ENCODE peak calls at places on chromosomes 7 and 10, in ten cellular contexts. F is nephron progenitor cell; Y is CD4-positive, alpha-beta memory T cell; Z is activated T-helper 1 cell treated with Interleukin-2 at 50 U/mL for 16 hours; H is AG08396; T is NCI-H510A treated with DMSO at 0.1 percent for 48 hours; D is GM20000; Q is Jurkat, Clone E6-1; W is smooth muscle cell of the brain vasculature; U is NCI-H146. K is an unnamed sample.

GRCh38 chr10:99660662-99661369 is 1.5 kb downstream of the ENTPD7 start:
- DNase-seq in F (no peak), Y (no peak), Z (no peak), H (peak), T (no peak), D (no peak), Q (no peak), W (no peak), U (no peak), K (no peak)

GRCh38 chr7:128739990-128740682 is 977 bp downstream of the CALU start:
- DNase-seq in F (no peak), Y (no peak), Z (no peak), H (no peak), T (no peak), D (no peak), Q (no peak), W (no peak), U (no peak), K (peak)

GRCh38 chr7:10412426-10413019 is 561.1 kb upstream of the PHF14 start:
- DNase-seq in F (peak), Y (peak), Z (no peak), H (peak), T (peak), D (peak), Q (peak), W (peak), U (peak), K (peak)

GRCh38 chr10:19702215-19702614 is 114.0 kb upstream of the PLXDC2 start:
- DNase-seq in F (no peak), Y (no peak), Z (no peak), H (peak), T (no peak), D (no peak), Q (no peak), W (no peak), U (no peak), K (peak)

GRCh38 chr7:81487512-81487911 is 282.3 kb downstream of the HGF start:
- DNase-seq in F (no peak), Y (no peak), Z (no peak), H (no peak), T (no peak), D (no peak), Q (no peak), W (no peak), U (no peak), K (no peak)

GRCh38 chr7:8190121-8190895 is 71.7 kb downstream of the ICA1 start:
- DNase-seq in F (peak), Y (peak), Z (peak), H (peak), T (peak), D (peak), Q (peak), W (peak), U (peak), K (peak)

GRCh38 chr7:27961255-27961654 is 219.3 kb downstream of the JAZF1 start:
- DNase-seq in F (no peak), Y (no peak), Z (no peak), H (peak), T (no peak), D (no peak), Q (no peak), W (no peak), U (no peak), K (peak)

GRCh38 chr10:123870260-123870659 is 21.3 kb downstream of the CPXM2 start:
- DNase-seq in F (peak), Y (no peak), Z (no peak), H (no peak), T (no peak), D (no peak), Q (no peak), W (no peak), U (no peak), K (no peak)

GRCh38 chr7:131365876-131366275 is 38.2 kb downstream of the MKLN1 start:
- DNase-seq in F (no peak), Y (no peak), Z (no peak), H (no peak), T (no peak), D (no peak), Q (no peak), W (no peak), U (no peak), K (peak)

GRCh38 chr7:149824748-149825566 is 13.2 kb upstream of the ZNF862 start:
- DNase-seq in F (no peak), Y (no peak), Z (no peak), H (no peak), T (no peak), D (no peak), Q (no peak), W (no peak), U (no peak), K (no peak)

GRCh38 chr10:2111936-2112335 is 374.6 kb upstream of the ADARB2 start:
- DNase-seq in F (no peak), Y (no peak), Z (no peak), H (no peak), T (no peak), D (no peak), Q (no peak), W (no peak), U (no peak), K (no peak)

K was measured in GM23248.